ENCODE peak calls at places on chromosomes 12 and 14, in seven cellular contexts. M, O, P, H, V, G and Q are unnamed samples. For H3K9me3 and H3K36me3, the result is how much of the 10 kb centered on the place peaks cover.

GRCh38 chr14:55104051-55104954 is 24.7 kb upstream of the LGALS3 start:
- DNase-seq in M (no peak), O (no peak), V (no peak), G (no peak), H (no peak), P (no peak), Q (no peak)

GRCh38 chr14:69055125-69055524 is 76.0 kb upstream of the ACTN1 start:
- DNase-seq in O (no peak), V (no peak), H (no peak), G (peak), M (no peak), P (peak), Q (no peak)

GRCh38 chr14:100585448-100586152 is 1.6 kb downstream of the BEGAIN start:
- DNase-seq in G (peak), M (no peak), P (no peak), O (no peak), H (no peak), V (no peak), Q (no peak)

GRCh38 chr14:102629700-102630365 is 37.4 kb downstream of the RCOR1 start:
- DNase-seq in G (peak), M (no peak), P (peak), O (no peak), V (no peak), H (no peak), Q (no peak)

GRCh38 chr14:88749139-88749538 is 43.6 kb downstream of the EML5 start:
- DNase-seq in H (no peak), V (no peak), G (no peak), P (no peak), O (no peak), M (no peak), Q (no peak)

GRCh38 chr12:22130671-22131070 is 84.7 kb downstream of the CMAS start:
- DNase-seq in M (no peak), G (no peak), P (no peak), V (no peak), H (no peak), O (no peak), Q (no peak)

GRCh38 chr14:60485600-60486251 is at the start of gene C14orf39:
- DNase-seq in P (peak), G (peak), V (no peak), M (no peak), O (peak), H (no peak), Q (peak)

GRCh38 chr12:578743-579449 is 84.3 kb downstream of the NINJ2 start:
- DNase-seq in M (no peak), V (no peak), O (no peak), G (no peak), P (no peak), H (no peak), Q (no peak)

GRCh38 chr12:67056329-67056728 is 212.8 kb upstream of the CAND1 start:
- DNase-seq in P (no peak), H (no peak), V (no peak), O (no peak), G (no peak), M (no peak), Q (no peak)

GRCh38 chr12:45281994-45282393 is 66.1 kb downstream of the ANO6 start:
- DNase-seq in V (no peak), M (no peak), P (peak), H (no peak), O (no peak), G (no peak), Q (no peak)

GRCh38 chr12:50665170-50665569 is 98.7 kb upstream of the ATF1 start:
- DNase-seq in P (no peak), M (no peak), H (no peak), G (no peak), O (no peak), V (no peak), Q (no peak)

GRCh38 chr12:85865905-85866304 is 8.2 kb upstream of the NTS start:
- DNase-seq in H (no peak), G (no peak), M (no peak), O (no peak), V (no peak), P (peak), Q (peak)

GRCh38 chr12:112974904-112975303 is 3.4 kb upstream of the OAS2 start:
- DNase-seq in O (no peak), V (no peak), P (no peak), M (no peak), H (no peak), G (no peak), Q (no peak)

GRCh38 chr12:65875635-65876034 is 51.4 kb downstream of the HMGA2 start:
- DNase-seq in O (no peak), P (peak), G (no peak), M (no peak), H (no peak), V (no peak), Q (no peak)

GRCh38 chr12:97288526-97288925 is 174.1 kb upstream of the RMST start:
- DNase-seq in O (no peak), P (no peak), H (no peak), V (no peak), G (no peak), M (no peak), Q (no peak)

GRCh38 chr12:43004908-43005307 is 415.4 kb upstream of the PRICKLE1 start:
- DNase-seq in H (no peak), G (no peak), V (no peak), M (no peak), P (no peak), O (no peak), Q (no peak)

GRCh38 chr12:4977104-4977503 is 66.6 kb upstream of the KCNA5 start:
- DNase-seq in O (no peak), H (no peak), M (no peak), G (no peak), P (no peak), V (no peak), Q (no peak)

GRCh38 chr12:50221228-50222008 is 54.2 kb upstream of the CERS5 start:
- DNase-seq in P (peak), V (no peak), G (peak), M (no peak), H (no peak), O (peak), Q (peak)

GRCh38 chr14:46290706-46291105 is 360.9 kb downstream of the RPL10L start:
- DNase-seq in M (no peak), O (no peak), P (no peak), G (no peak), V (no peak), H (no peak), Q (no peak)

GRCh38 chr12:47067778-47068431 is 11.5 kb upstream of the PCED1B start:
- DNase-seq in O (no peak), P (no peak), H (no peak), M (no peak), G (no peak), V (no peak), Q (no peak)

GRCh38 chr12:105400227-105400626 is 69.7 kb downstream of the C12orf75 start:
- DNase-seq in P (no peak), O (no peak), G (no peak), H (no peak), V (no peak), M (no peak), Q (no peak)

GRCh38 chr12:46071335-46071734 is 81.0 kb upstream of the SCAF11 start:
- DNase-seq in H (no peak), P (no peak), O (no peak), G (no peak), M (no peak), V (no peak), Q (no peak)

DNA sequence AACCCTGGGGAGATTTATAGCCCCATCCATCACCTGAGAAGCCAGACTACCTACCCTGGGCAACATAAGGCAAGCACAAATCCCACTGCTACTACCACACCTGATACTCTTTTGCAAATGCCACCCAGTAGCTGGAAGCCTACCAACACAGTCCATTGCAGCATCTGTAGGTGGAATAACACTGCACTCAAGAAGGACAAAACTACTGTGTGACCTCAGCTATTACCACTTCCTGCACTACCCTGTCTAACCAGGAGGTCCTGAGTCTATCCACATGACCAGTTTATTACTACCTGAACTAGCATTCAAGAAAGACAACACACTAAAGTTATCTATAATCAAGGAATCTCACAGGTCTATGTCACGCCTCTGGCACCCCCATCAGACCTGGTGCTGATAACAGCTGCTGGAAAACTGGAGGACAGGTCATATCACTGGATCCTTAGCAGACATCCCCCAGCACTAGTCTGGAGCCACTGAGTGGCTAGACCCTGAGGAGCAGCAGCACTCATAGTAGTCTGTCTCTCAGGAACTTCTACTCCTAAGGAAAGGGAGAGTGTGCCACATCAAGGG is 2.9 kb upstream of the CLEC1A start:
- DNase-seq in H (no peak), V (no peak), O (no peak), M (no peak), G (no peak), P (no peak), Q (no peak)
- H3K4me3 ChIP-seq in H (no peak), V (no peak), O (no peak), M (no peak), G (no peak), P (no peak), Q (no peak)

GRCh38 chr12:130017571-130018449 is 114.0 kb upstream of the TMEM132D start:
- DNase-seq in V (no peak), G (no peak), H (no peak), M (no peak), O (no peak), P (no peak), Q (peak)
- H3K9me3 ChIP-seq in V (under half), G (under half), H (under half), M (under half), O (under half), P (under half), Q (under half)

GRCh38 chr12:126212827-126213226 is 1147.6 kb downstream of the AACS start:
- DNase-seq in V (no peak), G (no peak), O (no peak), M (no peak), P (no peak), H (no peak), Q (no peak)
- H3K36me3 ChIP-seq in V (under half), G (under half), O (under half), M (under half), P (under half), H (under half), Q (under half)

DNA sequence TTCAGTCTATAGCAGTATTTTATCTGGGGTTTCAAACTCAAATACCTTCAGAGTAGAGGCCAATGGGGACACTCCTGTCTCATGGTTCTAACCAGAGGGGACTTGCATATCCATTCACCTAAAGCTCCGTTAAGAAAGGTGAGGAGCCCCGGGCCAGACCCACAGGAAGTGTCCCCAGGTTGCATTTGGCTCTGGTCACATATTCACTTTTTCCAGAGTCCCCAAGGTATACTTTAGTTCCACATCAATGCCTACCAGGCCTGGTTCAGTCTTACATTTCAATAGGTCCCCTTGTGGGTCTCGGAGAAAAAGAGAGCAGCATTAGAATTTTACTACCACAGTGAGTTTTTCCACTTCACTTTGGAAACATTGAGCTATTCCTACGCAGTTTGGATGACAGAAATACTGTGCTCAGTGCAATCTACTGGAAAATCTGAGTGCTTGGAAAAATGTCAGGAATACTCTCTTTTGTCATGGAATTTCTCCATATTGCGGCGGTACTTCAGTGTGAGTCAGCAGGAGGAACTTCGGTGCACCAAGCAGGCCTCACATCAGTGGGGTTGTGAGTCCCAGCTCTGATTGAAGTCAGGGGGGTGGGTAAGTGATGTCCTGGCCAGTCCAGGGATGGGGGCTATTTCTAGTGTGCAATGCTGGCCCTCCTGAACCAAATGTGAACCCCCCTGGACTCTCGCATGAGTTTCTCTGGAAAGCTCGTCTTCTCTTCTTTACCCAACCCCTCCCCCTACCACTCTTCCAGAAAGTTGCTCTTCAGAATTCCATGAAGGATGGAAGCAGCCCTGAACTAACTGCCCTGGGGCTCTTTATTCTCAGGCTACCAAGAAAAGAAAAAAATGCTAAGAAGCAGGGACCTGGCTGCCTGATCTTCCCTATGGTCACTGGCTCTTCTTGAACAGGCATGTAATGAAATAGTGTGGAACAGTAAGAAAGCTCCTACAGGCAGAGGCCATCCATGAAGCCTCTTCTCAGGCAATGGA is 184.7 kb downstream of the PRKCH start:
- DNase-seq in H (no peak), M (no peak), V (no peak), G (no peak), P (peak), O (no peak), Q (no peak)
- H3K4me3 ChIP-seq in H (no peak), M (no peak), V (no peak), G (no peak), P (no peak), O (no peak), Q (no peak)

GRCh38 chr12:132953163-132953425 is 3.0 kb downstream of the ZNF605 start:
- DNase-seq in V (no peak), H (no peak), P (no peak), G (no peak), M (no peak), O (no peak), Q (no peak)
- H3K9me3 ChIP-seq in V (under half), H (under half), P (under half), G (under half), M (half or more), O (half or more), Q (under half)

GRCh38 chr14:91878274-91878673 is 10.9 kb upstream of the TC2N start:
- DNase-seq in P (no peak), M (no peak), G (no peak), H (no peak), V (no peak), O (no peak), Q (no peak)
- H3K36me3 ChIP-seq in P (under half), M (under half), G (under half), H (half or more), V (under half), O (under half), Q (under half)

GRCh38 chr14:93430319-93430801 is 379 bp upstream of the UNC79 start:
- DNase-seq in M (no peak), P (peak), V (peak), O (peak), H (no peak), G (peak), Q (no peak)
- H3K4me3 ChIP-seq in M (no peak), P (peak), V (peak), O (peak), H (no peak), G (peak), Q (no peak)

GRCh38 chr14:26132061-26132460 is 465.8 kb downstream of the NOVA1 start:
- DNase-seq in M (no peak), G (no peak), P (peak), O (no peak), H (no peak), V (no peak), Q (no peak)

GRCh38 chr14:26125039-26125438 is 472.8 kb downstream of the NOVA1 start:
- DNase-seq in H (no peak), P (no peak), O (no peak), V (no peak), G (no peak), M (no peak), Q (no peak)

GRCh38 chr14:26123459-26123858 is 474.4 kb downstream of the NOVA1 start:
- DNase-seq in G (no peak), V (no peak), P (no peak), O (no peak), H (no peak), M (no peak), Q (no peak)

GRCh38 chr14:26130690-26131089 is 467.1 kb downstream of the NOVA1 start:
- DNase-seq in G (no peak), P (no peak), V (no peak), O (no peak), M (no peak), H (no peak), Q (no peak)

DNA sequence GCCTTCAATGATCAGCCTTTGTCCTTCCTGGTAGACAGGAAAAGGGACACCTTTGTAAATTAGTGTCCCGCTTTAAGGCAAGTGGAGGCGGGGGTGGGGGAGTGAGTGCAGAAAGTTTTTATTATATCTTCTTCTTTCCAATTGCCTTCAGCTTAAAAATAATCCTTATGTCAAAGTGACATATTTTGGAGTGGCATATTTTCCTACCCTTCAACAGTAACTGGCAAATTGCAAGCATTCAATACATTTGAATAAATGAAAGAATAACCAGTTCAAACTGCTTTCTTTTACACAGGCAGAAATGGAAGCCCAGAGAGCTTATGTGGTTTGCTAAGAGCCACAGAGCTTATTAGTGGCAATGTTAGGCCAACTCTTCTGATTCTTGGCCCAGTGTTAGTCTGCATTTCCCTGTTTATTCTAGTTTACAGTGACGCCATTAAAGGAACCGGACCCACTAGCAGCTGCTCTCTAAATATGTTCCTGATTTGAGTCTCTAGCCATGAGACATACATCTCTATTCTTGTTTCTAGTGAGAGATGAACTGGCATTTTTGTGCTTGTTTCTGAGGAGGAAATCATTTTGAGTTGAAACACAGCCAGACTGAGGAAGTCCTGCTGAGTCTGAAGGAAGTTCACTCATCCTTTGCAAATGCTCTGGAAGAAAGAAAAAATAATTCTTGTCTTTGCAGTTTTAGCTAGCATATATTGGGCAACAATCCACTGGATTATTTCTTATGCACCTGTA is 468.7 kb downstream of the NOVA1 start:
- DNase-seq in G (no peak), V (no peak), H (no peak), M (no peak), O (no peak), P (peak), Q (peak)
- H3K9me3 ChIP-seq in G (under half), V (under half), H (under half), M (under half), O (under half), P (under half), Q (under half)